ENCODE peak calls at places on chromosome 4, in five cellular contexts. I is uterus, N is NB4, E is transverse colon, Y is vagina. A is an unnamed sample.

GRCh38 chr4:152385551-152385950 is 150.3 kb downstream of the FBXW7 start:
- DNase-seq in I (no peak), E (no peak), N (peak; percentile 9), Y (no peak), A (no peak)

GRCh38 chr4:21768349-21769310 is 179.9 kb downstream of the KCNIP4 start:
- DNase-seq in N (peak; percentile 61), I (no peak), Y (no peak), E (no peak), A (peak; percentile 27)

GRCh38 chr4:153620352-153620751 is 63.7 kb upstream of the TLR2 start:
- DNase-seq in E (no peak), I (no peak), Y (no peak), N (no peak), A (no peak)

GRCh38 chr4:15354790-15355418 is 72.9 kb upstream of the C1QTNF7 start:
- DNase-seq in Y (no peak), I (peak; percentile 64), N (no peak), E (no peak), A (no peak)

GRCh38 chr4:107210450-107211239 is 174.5 kb upstream of the DKK2 start:
- DNase-seq in I (no peak), E (no peak), Y (no peak), N (no peak), A (no peak)

GRCh38 chr4:10033191-10033881 is 12.0 kb upstream of the SLC2A9 start:
- DNase-seq in N (peak; percentile 44), Y (no peak), I (no peak), E (no peak), A (no peak)

GRCh38 chr4:84582302-84582987 is 482 bp upstream of the CDS1 start:
- DNase-seq in I (peak; percentile 89), Y (no peak), E (peak; percentile 97), N (peak; percentile 71), A (peak; percentile 82)

GRCh38 chr4:8099981-8100464 is 58.6 kb downstream of the ABLIM2 start:
- DNase-seq in Y (no peak), N (no peak), I (no peak), E (peak; percentile 16), A (no peak)

GRCh38 chr4:53055716-53056413 is 193.7 kb downstream of the RASL11B start:
- DNase-seq in E (no peak), N (no peak), Y (no peak), I (no peak), A (no peak)

GRCh38 chr4:11773798-11774197 is 345.1 kb upstream of the HS3ST1 start:
- DNase-seq in Y (no peak), E (no peak), N (no peak), I (no peak), A (no peak)

GRCh38 chr4:71113294-71113693 is 119.8 kb downstream of the DCK start:
- DNase-seq in E (peak; percentile 26), I (no peak), Y (no peak), N (no peak), A (peak; percentile 3)

GRCh38 chr4:140675599-140676231 is 80.5 kb downstream of the TBC1D9 start:
- DNase-seq in E (no peak), N (no peak), Y (no peak), I (no peak), A (no peak)

GRCh38 chr4:113116414-113117345 is 67.2 kb downstream of the ANK2 start:
- DNase-seq in N (no peak), Y (no peak), I (peak; percentile 18), E (no peak), A (no peak)

GRCh38 chr4:38663801-38664703 is at the start of gene KLF3:
- DNase-seq in N (peak; percentile 91), I (peak; percentile 94), E (peak; percentile 96), Y (no peak), A (peak; percentile 92)
- TF ChIP-seq POLR2A in N (peak; percentile 43), I (peak; percentile 89), E (peak; percentile 85), Y (no peak), A (peak; percentile 86)

GRCh38 chr4:133178960-133179359 is 29.9 kb downstream of the PCDH10 start:
- DNase-seq in N (no peak), E (no peak), I (no peak), Y (no peak), A (no peak)
- TF ChIP-seq POLR2A in N (no peak), E (no peak), I (no peak), Y (no peak), A (no peak)

GRCh38 chr4:24055623-24056022 is 165.8 kb upstream of the PPARGC1A start:
- DNase-seq in E (no peak), Y (no peak), N (no peak), I (no peak), A (no peak)
- TF ChIP-seq POLR2A in E (no peak), Y (no peak), N (no peak), I (no peak), A (no peak)

DNA sequence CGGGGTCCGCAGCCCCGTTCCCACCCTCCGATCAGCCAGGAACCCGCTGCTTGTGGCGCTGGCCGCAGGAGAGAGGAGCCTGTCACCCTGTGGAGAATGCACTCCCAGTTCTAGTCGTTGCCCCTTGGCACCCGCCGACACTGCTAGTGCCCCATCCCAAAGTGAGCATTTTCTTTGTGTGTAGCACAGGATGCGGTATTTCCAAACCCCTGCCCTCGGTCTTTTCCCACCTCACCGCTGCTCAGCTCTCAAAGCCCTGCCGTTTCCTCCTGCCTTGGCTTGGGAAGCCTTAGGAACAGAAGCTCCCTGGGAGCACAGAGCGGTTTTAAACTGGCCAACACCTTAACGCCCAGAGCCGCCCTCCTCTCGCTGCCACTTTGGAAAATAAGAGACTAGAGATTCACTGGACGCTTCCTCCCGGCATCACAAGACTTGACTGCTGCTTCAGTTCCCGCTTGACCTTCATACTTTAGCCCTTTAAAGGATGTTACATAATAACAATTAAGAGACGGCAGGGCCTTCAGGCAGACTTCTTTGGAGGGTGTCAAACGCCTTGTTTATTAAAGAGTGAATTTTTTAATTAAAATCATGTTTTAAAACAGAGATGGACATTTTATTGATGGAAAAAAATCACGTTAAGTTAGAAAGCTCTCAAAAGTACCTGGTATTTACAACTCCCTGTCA is 843 bp downstream of the CYP4V2 start:
- DNase-seq in E (peak; percentile 57), I (peak; percentile 36), N (peak; percentile 61), Y (no peak), A (peak; percentile 40)
- TF ChIP-seq POLR2A in E (peak; percentile 69), I (no peak), N (no peak), Y (no peak), A (no peak)

DNA sequence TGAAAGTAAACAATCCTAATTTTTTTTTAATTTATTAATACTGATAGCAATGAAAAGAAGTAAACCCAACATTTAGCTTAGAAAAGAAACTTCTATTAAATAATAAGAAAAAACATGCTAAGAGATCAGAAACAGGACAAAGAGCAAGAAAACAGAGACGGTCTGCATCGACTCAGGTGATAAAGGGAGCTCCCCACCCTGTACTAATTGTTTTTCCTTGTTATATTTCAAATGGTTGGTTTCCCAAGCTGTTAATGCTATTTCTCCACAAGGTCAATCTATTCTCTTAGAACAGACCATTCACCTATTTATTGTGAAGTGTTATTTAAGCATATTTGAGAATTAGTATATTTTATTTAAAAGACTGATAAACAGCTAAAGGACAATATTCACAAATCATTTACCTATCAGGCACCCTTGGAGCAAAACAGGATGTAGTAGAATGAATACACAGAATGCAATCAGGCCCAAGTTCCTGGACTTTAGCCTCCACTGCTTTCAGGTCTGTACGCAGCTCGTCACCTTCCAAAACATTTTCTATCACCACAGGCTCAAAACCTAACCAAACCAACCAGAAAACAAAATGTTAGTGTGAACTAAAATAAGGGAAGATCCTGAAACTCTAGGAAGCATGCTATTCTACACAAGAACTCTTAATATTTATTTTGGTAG is 5.5 kb downstream of the SEPSECS start:
- DNase-seq in Y (no peak), N (no peak), I (no peak), E (peak; percentile 34), A (no peak)
- TF ChIP-seq POLR2A in Y (no peak), N (no peak), I (no peak), E (no peak), A (no peak)

GRCh38 chr4:36251983-36252382 is 7.7 kb upstream of the ARAP2 start:
- DNase-seq in E (no peak), N (no peak), Y (no peak), I (no peak), A (no peak)

GRCh38 chr4:36256398-36256828 is 12.1 kb upstream of the ARAP2 start:
- DNase-seq in E (no peak), I (no peak), N (peak; percentile 31), Y (no peak), A (no peak)

GRCh38 chr4:36260714-36261113 is 16.4 kb upstream of the ARAP2 start:
- DNase-seq in Y (no peak), N (no peak), I (no peak), E (no peak), A (no peak)

GRCh38 chr4:36254355-36254754 is 10.0 kb upstream of the ARAP2 start:
- DNase-seq in I (no peak), E (no peak), Y (no peak), N (no peak), A (no peak)

DNA sequence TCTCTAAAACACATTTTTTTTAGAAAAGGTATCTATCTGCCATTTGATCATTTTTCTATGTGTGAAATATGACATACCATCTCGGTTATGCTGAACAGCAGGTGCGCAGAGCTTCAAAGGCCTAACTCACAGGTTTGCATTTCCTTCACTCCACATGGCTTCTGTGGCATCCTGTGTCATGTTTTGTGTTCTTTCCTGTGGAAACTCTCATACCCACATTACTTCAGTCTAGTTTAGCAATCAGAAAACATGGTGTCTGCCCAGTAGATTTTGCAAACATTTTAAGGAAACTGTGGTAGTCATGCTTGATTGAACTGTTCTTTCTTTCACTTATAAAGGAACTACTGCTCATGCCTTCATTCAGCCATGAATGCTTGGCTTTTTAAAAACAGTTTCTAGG is 11.3 kb upstream of the ARAP2 start:
- DNase-seq in I (no peak), N (peak; percentile 73), Y (no peak), E (peak; percentile 20), A (no peak)
- TF ChIP-seq POLR2A in I (no peak), N (no peak), Y (no peak), E (no peak), A (no peak)

GRCh38 chr4:119478446-119479179 is 150.0 kb downstream of the PDE5A start:
- DNase-seq in Y (no peak), N (no peak), I (no peak), E (no peak), A (no peak)
- TF ChIP-seq POLR2A in Y (no peak), N (no peak), I (no peak), E (no peak), A (no peak)